ENCODE peak calls at places on chromosomes 16 and 17, in nine cellular contexts. U is endothelial cell, L is psoas muscle, S is left ventricle myocardium inferior, Q is Peyer's patch, X is A549, A is fibroblast of the aortic adventitia, W is mucosa of descending colon, D is cardiac fibroblast. O is an unnamed sample.

GRCh38 chr17:78923660-78924453 is 1.3 kb downstream of the TIMP2 start:
- DNase-seq in U (no peak), L (peak), S (peak), Q (peak), X (peak), A (no peak), W (peak), D (no peak), O (no peak)

GRCh38 chr16:85391769-85392583 is 221.1 kb upstream of the GSE1 start:
- DNase-seq in U (no peak), L (peak), S (peak), Q (peak), X (no peak), A (no peak), W (peak), D (no peak), O (peak)

GRCh38 chr16:9680021-9680655 is 502.1 kb downstream of the GRIN2A start:
- DNase-seq in U (no peak), L (no peak), S (no peak), Q (no peak), X (no peak), A (no peak), W (no peak), D (no peak), O (no peak)

GRCh38 chr17:71423871-71424546 is 696.8 kb upstream of the SOX9 start:
- DNase-seq in U (no peak), L (no peak), S (no peak), Q (no peak), X (peak), A (no peak), W (no peak), D (peak), O (peak)

GRCh38 chr17:38447502-38448095 is 19.3 kb downstream of the ARHGAP23 start:
- DNase-seq in U (no peak), L (no peak), S (no peak), Q (no peak), X (no peak), A (no peak), W (no peak), D (no peak), O (no peak)

GRCh38 chr17:7856081-7856791 is 1.1 kb downstream of the NAA38 start:
- DNase-seq in U (peak), L (peak), S (peak), Q (peak), X (no peak), A (peak), W (peak), D (peak), O (no peak)

GRCh38 chr16:11156401-11156800 is 99.6 kb downstream of the SOCS1 start:
- DNase-seq in U (no peak), L (no peak), S (no peak), Q (peak), X (no peak), A (no peak), W (no peak), D (no peak), O (no peak)

GRCh38 chr16:79809376-79809775 is 208.8 kb upstream of the MAF start:
- DNase-seq in U (no peak), L (no peak), S (no peak), Q (no peak), X (no peak), A (no peak), W (no peak), D (no peak), O (no peak)

GRCh38 chr17:64449545-64449944 is 630 bp downstream of the MILR1 start:
- DNase-seq in U (no peak), L (no peak), S (no peak), Q (no peak), X (no peak), A (no peak), W (no peak), D (peak), O (no peak)

GRCh38 chr16:17313085-17313611 is 157.6 kb downstream of the XYLT1 start:
- DNase-seq in U (peak), L (no peak), S (no peak), Q (no peak), X (no peak), A (no peak), W (peak), D (no peak), O (peak)

GRCh38 chr16:21684199-21684598 is 20.4 kb downstream of the OTOA start:
- DNase-seq in U (peak), L (no peak), S (no peak), Q (no peak), X (peak), A (no peak), W (no peak), D (peak), O (no peak)

GRCh38 chr16:30924086-30924714 is 828 bp downstream of the FBXL19 start:
- DNase-seq in U (peak), L (peak), S (no peak), Q (no peak), X (no peak), A (no peak), W (peak), D (no peak), O (no peak)

GRCh38 chr17:4498461-4499397 is at the start of gene SPNS2:
- DNase-seq in U (peak), L (peak), S (peak), Q (peak), X (peak), A (no peak), W (peak), D (peak), O (no peak)

GRCh38 chr17:54945246-54945645 is 23.2 kb downstream of the COX11 start:
- DNase-seq in U (no peak), L (no peak), S (no peak), Q (no peak), X (no peak), A (no peak), W (no peak), D (no peak), O (no peak)

GRCh38 chr16:72877374-72878028 is 170.4 kb downstream of the ZFHX3 start:
- DNase-seq in U (no peak), L (no peak), S (no peak), Q (no peak), X (peak), A (peak), W (no peak), D (peak), O (peak)

GRCh38 chr17:42010898-42011516 is 6.2 kb downstream of the DNAJC7 start:
- DNase-seq in U (no peak), L (no peak), S (no peak), Q (no peak), X (peak), A (peak), W (no peak), D (peak), O (peak)

GRCh38 chr16:78925071-78925714 is 675.3 kb downstream of the MAF start:
- DNase-seq in U (peak), L (peak), S (peak), Q (no peak), X (peak), A (no peak), W (no peak), D (peak), O (no peak)

GRCh38 chr17:64020068-64020766 is at the start of gene ICAM2:
- DNase-seq in U (no peak), L (peak), S (peak), Q (no peak), X (no peak), A (no peak), W (peak), D (no peak), O (no peak)

GRCh38 chr16:65274576-65274975 is 152.7 kb upstream of the CDH11 start:
- DNase-seq in U (no peak), L (no peak), S (no peak), Q (no peak), X (no peak), A (no peak), W (no peak), D (no peak), O (peak)

GRCh38 chr17:13827118-13827517 is 225.4 kb upstream of the HS3ST3A1 start:
- DNase-seq in U (no peak), L (no peak), S (no peak), Q (no peak), X (no peak), A (no peak), W (no peak), D (no peak), O (no peak)

GRCh38 chr16:17404903-17405691 is 65.7 kb downstream of the XYLT1 start:
- DNase-seq in U (no peak), L (peak), S (peak), Q (no peak), X (no peak), A (peak), W (peak), D (peak), O (peak)

GRCh38 chr17:78933959-78934568 is 8.9 kb upstream of the TIMP2 start:
- DNase-seq in U (no peak), L (peak), S (peak), Q (peak), X (peak), A (peak), W (peak), D (peak), O (peak)

GRCh38 chr17:61072648-61073047 is 327.0 kb upstream of the TBX2 start:
- DNase-seq in U (no peak), L (no peak), S (no peak), Q (no peak), X (no peak), A (no peak), W (no peak), D (no peak), O (no peak)

GRCh38 chr17:30344283-30345088 is 10.6 kb upstream of the TMIGD1 start:
- DNase-seq in U (peak), L (no peak), S (peak), Q (peak), X (peak), A (peak), W (peak), D (peak), O (no peak)

GRCh38 chr17:64005734-64006167 is 7.6 kb downstream of the PRR29 start:
- DNase-seq in U (no peak), L (peak), S (no peak), Q (no peak), X (peak), A (no peak), W (no peak), D (no peak), O (no peak)

GRCh38 chr17:33990943-33991706 is 264.0 kb upstream of the CCL2 start:
- DNase-seq in U (no peak), L (no peak), S (no peak), Q (no peak), X (no peak), A (no peak), W (no peak), D (no peak), O (no peak)

GRCh38 chr17:4001048-4001590 is 36.9 kb upstream of the ATP2A3 start:
- DNase-seq in U (no peak), L (no peak), S (no peak), Q (no peak), X (no peak), A (peak), W (no peak), D (peak), O (no peak)

GRCh38 chr17:74742153-74742515 is 5.1 kb downstream of the RAB37 start:
- DNase-seq in U (no peak), L (no peak), S (peak), Q (peak), X (no peak), A (no peak), W (peak), D (no peak), O (no peak)

GRCh38 chr17:7392696-7393612 is 1.4 kb downstream of the PLSCR3 start:
- DNase-seq in U (no peak), L (no peak), S (no peak), Q (no peak), X (no peak), A (no peak), W (no peak), D (no peak), O (no peak)

GRCh38 chr16:88856122-88856827 is 472 bp downstream of the GALNS start:
- DNase-seq in U (peak), L (peak), S (no peak), Q (peak), X (no peak), A (no peak), W (peak), D (no peak), O (no peak)

GRCh38 chr16:85617948-85618347 is 4.8 kb downstream of the GSE1 start:
- DNase-seq in U (no peak), L (no peak), S (no peak), Q (no peak), X (no peak), A (no peak), W (no peak), D (no peak), O (no peak)

GRCh38 chr17:36941265-36942021 is 4.2 kb downstream of the LHX1 start:
- DNase-seq in U (no peak), L (no peak), S (no peak), Q (no peak), X (no peak), A (no peak), W (no peak), D (no peak), O (no peak)

GRCh38 chr16:4610011-4611005 is 4.4 kb downstream of the UBALD1 start:
- DNase-seq in U (no peak), L (no peak), S (no peak), Q (no peak), X (no peak), A (no peak), W (no peak), D (no peak), O (no peak)

GRCh38 chr16:4613636-4614570 is 785 bp downstream of the UBALD1 start:
- DNase-seq in U (peak), L (peak), S (peak), Q (no peak), X (peak), A (peak), W (no peak), D (peak), O (no peak)

GRCh38 chr16:4612977-4613635 is 1.6 kb downstream of the UBALD1 start:
- DNase-seq in U (no peak), L (no peak), S (no peak), Q (no peak), X (no peak), A (peak), W (no peak), D (no peak), O (no peak)

GRCh38 chr16:4611337-4612023 is 3.2 kb downstream of the UBALD1 start:
- DNase-seq in U (no peak), L (no peak), S (no peak), Q (no peak), X (no peak), A (no peak), W (no peak), D (peak), O (no peak)

DNA sequence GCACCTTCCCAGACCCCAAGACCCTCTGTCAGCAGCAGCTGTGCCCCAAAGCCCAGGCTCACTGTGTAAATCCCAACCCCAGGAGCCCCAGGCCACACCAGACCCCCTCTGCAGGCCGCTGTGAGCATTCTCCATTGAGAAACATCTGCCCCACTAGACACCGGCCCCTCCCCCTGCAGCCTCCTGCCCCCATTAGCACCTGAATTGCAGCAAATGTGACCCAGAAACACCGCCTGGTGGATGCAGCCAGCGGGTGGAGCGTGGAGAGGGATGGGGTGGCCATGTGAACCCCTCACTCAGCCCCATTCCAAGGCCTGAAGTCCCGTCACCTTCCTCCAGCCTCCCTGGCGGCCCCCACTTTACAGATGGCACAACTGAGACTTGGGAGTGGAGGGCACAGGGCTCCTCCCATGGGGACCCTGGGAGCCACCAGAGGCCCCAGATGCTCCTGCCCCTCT is 2.2 kb downstream of the UBALD1 start:
- DNase-seq in U (no peak), L (no peak), S (no peak), Q (no peak), X (no peak), A (no peak), W (no peak), D (no peak), O (no peak)
- TF ChIP-seq CTCF in U (no peak), L (no peak), S (no peak), Q (no peak), X (no peak), A (no peak), W (no peak), D (no peak), O (no peak)

GRCh38 chr16:56221995-56222394 is 30.7 kb downstream of the GNAO1 start:
- DNase-seq in U (no peak), L (no peak), S (no peak), Q (no peak), X (no peak), A (no peak), W (no peak), D (no peak), O (no peak)
- TF ChIP-seq CTCF in U (no peak), L (no peak), S (no peak), Q (no peak), X (no peak), A (no peak), W (no peak), D (no peak), O (no peak)

GRCh38 chr16:49036126-49036525 is 245.5 kb downstream of the CBLN1 start:
- DNase-seq in U (no peak), L (no peak), S (no peak), Q (no peak), X (no peak), A (no peak), W (no peak), D (no peak), O (no peak)
- TF ChIP-seq CTCF in U (no peak), L (no peak), S (no peak), Q (no peak), X (no peak), A (no peak), W (no peak), D (no peak), O (no peak)

GRCh38 chr17:47821424-47822379 is at the start of gene OSBPL7:
- DNase-seq in U (peak), L (peak), S (peak), Q (peak), X (peak), A (peak), W (peak), D (peak), O (peak)
- TF ChIP-seq CTCF in U (no peak), L (no peak), S (no peak), Q (no peak), X (peak), A (no peak), W (no peak), D (no peak), O (peak)

GRCh38 chr17:311119-311848 is 41.3 kb downstream of the RPH3AL start:
- DNase-seq in U (no peak), L (peak), S (no peak), Q (no peak), X (no peak), A (no peak), W (peak), D (no peak), O (no peak)

GRCh38 chr17:310111-311010 is 42.2 kb downstream of the RPH3AL start:
- DNase-seq in U (no peak), L (peak), S (no peak), Q (no peak), X (no peak), A (no peak), W (peak), D (no peak), O (no peak)

GRCh38 chr17:307295-307691 is 45.3 kb downstream of the RPH3AL start:
- DNase-seq in U (no peak), L (peak), S (no peak), Q (no peak), X (no peak), A (no peak), W (peak), D (no peak), O (no peak)

GRCh38 chr17:307741-308507 is 44.7 kb downstream of the RPH3AL start:
- DNase-seq in U (no peak), L (peak), S (peak), Q (no peak), X (no peak), A (peak), W (peak), D (no peak), O (no peak)

DNA sequence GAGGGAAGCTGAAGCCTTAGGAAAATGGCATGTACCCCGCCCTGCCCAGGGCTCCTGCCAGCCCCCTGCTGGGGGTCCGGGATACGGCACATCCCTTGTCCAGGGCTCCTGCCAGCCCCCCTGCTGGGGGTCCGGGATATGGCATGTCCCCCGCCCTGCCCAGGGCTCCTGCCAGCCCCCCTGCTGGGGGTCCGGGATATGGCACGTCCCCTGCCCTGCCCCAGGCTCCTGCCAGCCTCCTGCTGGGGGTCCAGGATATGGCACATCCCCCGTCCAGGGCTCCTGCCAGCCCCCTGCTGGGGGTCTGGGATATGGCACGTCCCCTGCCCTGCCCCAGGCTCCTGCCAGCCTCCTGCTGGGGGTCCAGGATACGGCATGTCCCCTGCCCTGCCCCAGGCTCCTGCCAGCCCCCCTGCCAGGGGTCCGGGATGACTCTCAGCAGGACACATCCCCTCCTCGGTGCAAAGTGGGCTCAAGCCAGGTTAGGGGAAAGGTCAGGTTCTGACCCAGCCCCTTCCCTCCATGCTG is 43.2 kb downstream of the RPH3AL start:
- DNase-seq in U (peak), L (peak), S (no peak), Q (no peak), X (peak), A (no peak), W (peak), D (no peak), O (no peak)
- TF ChIP-seq CTCF in U (peak), L (peak), S (peak), Q (no peak), X (peak), A (no peak), W (no peak), D (peak), O (peak)

GRCh38 chr17:81190591-81190990 is 24.6 kb upstream of the AATK start:
- DNase-seq in U (no peak), L (no peak), S (no peak), Q (no peak), X (no peak), A (no peak), W (no peak), D (no peak), O (no peak)
- TF ChIP-seq CTCF in U (no peak), L (no peak), S (no peak), Q (no peak), X (no peak), A (no peak), W (no peak), D (no peak), O (no peak)

DNA sequence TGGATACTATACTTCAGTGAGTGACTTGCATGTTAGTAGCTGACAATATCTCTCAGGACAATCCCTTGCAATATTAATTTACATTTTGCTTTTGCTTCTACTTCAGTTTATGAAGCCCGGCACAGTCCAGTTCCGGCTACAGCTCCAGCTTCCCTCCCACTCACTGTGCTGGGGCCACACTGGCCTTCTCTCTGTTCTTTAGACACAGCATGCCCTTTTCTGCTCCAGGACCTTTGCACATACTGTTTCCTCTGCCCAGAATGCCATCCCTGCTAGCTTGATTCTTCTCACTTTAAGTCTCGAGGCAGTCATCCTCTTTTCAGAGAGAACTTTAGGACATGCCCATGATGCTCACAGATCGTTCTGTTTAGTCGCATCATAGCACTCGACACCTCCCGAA is 25.5 kb upstream of the LRRC75A start:
- DNase-seq in U (no peak), L (no peak), S (no peak), Q (no peak), X (no peak), A (no peak), W (no peak), D (no peak), O (no peak)
- TF ChIP-seq CTCF in U (no peak), L (no peak), S (no peak), Q (no peak), X (no peak), A (no peak), W (no peak), D (no peak), O (no peak)

O was measured in HFFc6.